ENCODE peak calls at places on chromosomes 7 and 10, in eight cellular contexts. T, X, I, Z, O, R, Q and G are unnamed samples.

GRCh38 chr7:133871757-133872156 is 255.4 kb upstream of the LRGUK start:
- DNase-seq in O (no peak), I (no peak), Z (no peak), T (no peak), Q (no peak), R (no peak), X (no peak), G (no peak)

GRCh38 chr7:80428161-80429054 is 83.5 kb downstream of the GNAT3 start:
- DNase-seq in T (no peak), Q (peak; percentile 39), O (peak; percentile 68), Z (peak; percentile 19), R (no peak), I (peak; percentile 80), X (no peak), G (peak; percentile 71)

GRCh38 chr10:76397210-76397881 is 965.9 kb downstream of the LRMDA start:
- DNase-seq in T (no peak), O (no peak), R (no peak), Z (no peak), X (no peak), Q (no peak), I (peak; percentile 10), G (no peak)

GRCh38 chr10:69411476-69411875 is 5.2 kb downstream of the TACR2 start:
- DNase-seq in T (no peak), X (no peak), O (no peak), I (no peak), Q (no peak), Z (no peak), R (no peak), G (no peak)

GRCh38 chr7:43199333-43199732 is 86.9 kb downstream of the HECW1 start:
- DNase-seq in T (no peak), X (no peak), R (no peak), Q (no peak), I (peak; percentile 60), Z (no peak), O (peak; percentile 42), G (no peak)

GRCh38 chr7:116150588-116150987 is 59.8 kb upstream of the TES start:
- DNase-seq in I (peak; percentile 59), Z (peak; percentile 67), R (no peak), X (no peak), O (no peak), T (no peak), Q (no peak), G (no peak)

GRCh38 chr7:88377421-88377820 is 70.7 kb upstream of the STEAP4 start:
- DNase-seq in Q (peak; percentile 49), X (no peak), I (no peak), Z (no peak), O (no peak), T (no peak), R (no peak), G (peak; percentile 56)

GRCh38 chr10:64507869-64508609 is 986.8 kb downstream of the REEP3 start:
- DNase-seq in I (peak; percentile 1), Z (no peak), Q (no peak), X (no peak), T (no peak), R (no peak), O (no peak), G (no peak)

GRCh38 chr7:33764752-33765451 is 140.4 kb upstream of the BMPER start:
- DNase-seq in X (no peak), Z (no peak), Q (no peak), O (no peak), I (peak; percentile 70), T (no peak), R (no peak), G (no peak)